ENCODE peak calls at places on chromosomes 11 and 22, in four cellular contexts. One of them, this sample, is unnamed.

GRCh38 chr11:1178201-1178885 is 20.6 kb downstream of the MUC5AC start:
- DNase-seq in mesendoderm: no peak
- DNase-seq in naive thymus-derived CD4-positive, alpha-beta T cell: no peak
- DNase-seq in left ventricle myocardium inferior: peak
- DNase-seq in this sample: no peak

GRCh38 chr11:113615098-113615497 is 91.0 kb downstream of the TMPRSS5 start:
- DNase-seq in left ventricle myocardium inferior: no peak
- DNase-seq in naive thymus-derived CD4-positive, alpha-beta T cell: no peak
- DNase-seq in mesendoderm: peak
- DNase-seq in this sample: no peak

GRCh38 chr11:69280994-69281393 is 13.0 kb upstream of the MYEOV start:
- DNase-seq in left ventricle myocardium inferior: no peak
- DNase-seq in mesendoderm: peak
- DNase-seq in naive thymus-derived CD4-positive, alpha-beta T cell: no peak
- DNase-seq in this sample: no peak

GRCh38 chr22:27930246-27931060 is 11.4 kb upstream of the PITPNB start:
- DNase-seq in naive thymus-derived CD4-positive, alpha-beta T cell: no peak
- DNase-seq in mesendoderm: peak
- DNase-seq in left ventricle myocardium inferior: no peak
- DNase-seq in this sample: no peak

GRCh38 chr11:94149435-94149834 is 20.8 kb downstream of the PANX1 start:
- DNase-seq in left ventricle myocardium inferior: no peak
- DNase-seq in mesendoderm: no peak
- DNase-seq in naive thymus-derived CD4-positive, alpha-beta T cell: no peak
- DNase-seq in this sample: no peak

GRCh38 chr11:41003339-41003992 is 456.0 kb downstream of the LRRC4C start:
- DNase-seq in mesendoderm: no peak
- DNase-seq in left ventricle myocardium inferior: no peak
- DNase-seq in naive thymus-derived CD4-positive, alpha-beta T cell: no peak
- DNase-seq in this sample: no peak

GRCh38 chr11:115334932-115335788 is 169.1 kb downstream of the CADM1 start:
- DNase-seq in left ventricle myocardium inferior: no peak
- DNase-seq in mesendoderm: peak
- DNase-seq in naive thymus-derived CD4-positive, alpha-beta T cell: no peak
- DNase-seq in this sample: no peak

GRCh38 chr11:91921974-91922373 is 302.6 kb upstream of the FAT3 start:
- DNase-seq in naive thymus-derived CD4-positive, alpha-beta T cell: no peak
- DNase-seq in left ventricle myocardium inferior: no peak
- DNase-seq in mesendoderm: no peak
- DNase-seq in this sample: no peak

GRCh38 chr11:11984563-11984962 is 23.9 kb downstream of the DKK3 start:
- DNase-seq in left ventricle myocardium inferior: no peak
- DNase-seq in naive thymus-derived CD4-positive, alpha-beta T cell: no peak
- DNase-seq in mesendoderm: no peak
- DNase-seq in this sample: no peak

GRCh38 chr22:30667092-30667485 is 586 bp downstream of the DUSP18 start:
- DNase-seq in naive thymus-derived CD4-positive, alpha-beta T cell: peak
- DNase-seq in mesendoderm: no peak
- DNase-seq in left ventricle myocardium inferior: no peak
- DNase-seq in this sample: no peak

GRCh38 chr22:46147471-46148267 is 2.7 kb upstream of the PPARA start:
- DNase-seq in naive thymus-derived CD4-positive, alpha-beta T cell: no peak
- DNase-seq in mesendoderm: no peak
- DNase-seq in left ventricle myocardium inferior: peak
- DNase-seq in this sample: no peak

GRCh38 chr22:36741204-36741793 is 34.6 kb downstream of the IFT27 start:
- DNase-seq in mesendoderm: peak
- DNase-seq in naive thymus-derived CD4-positive, alpha-beta T cell: no peak
- DNase-seq in left ventricle myocardium inferior: no peak
- DNase-seq in this sample: no peak

GRCh38 chr11:86735462-86736302 is 63.3 kb upstream of the ME3 start:
- DNase-seq in mesendoderm: no peak
- DNase-seq in naive thymus-derived CD4-positive, alpha-beta T cell: no peak
- DNase-seq in left ventricle myocardium inferior: no peak
- DNase-seq in this sample: no peak

GRCh38 chr11:129973068-129973467 is 29.6 kb downstream of the PRDM10 start:
- DNase-seq in naive thymus-derived CD4-positive, alpha-beta T cell: no peak
- DNase-seq in mesendoderm: peak
- DNase-seq in left ventricle myocardium inferior: no peak
- DNase-seq in this sample: no peak

GRCh38 chr22:28208797-28209196 is 289.7 kb upstream of the PITPNB start:
- DNase-seq in mesendoderm: no peak
- DNase-seq in naive thymus-derived CD4-positive, alpha-beta T cell: no peak
- DNase-seq in left ventricle myocardium inferior: no peak
- DNase-seq in this sample: no peak

GRCh38 chr11:76237914-76238313 is 31.6 kb upstream of the WNT11 start:
- DNase-seq in naive thymus-derived CD4-positive, alpha-beta T cell: no peak
- DNase-seq in mesendoderm: peak
- DNase-seq in left ventricle myocardium inferior: no peak
- DNase-seq in this sample: no peak

GRCh38 chr11:86671386-86672006 is 920 bp downstream of the ME3 start:
- DNase-seq in mesendoderm: no peak
- DNase-seq in naive thymus-derived CD4-positive, alpha-beta T cell: no peak
- DNase-seq in left ventricle myocardium inferior: peak
- DNase-seq in this sample: peak

GRCh38 chr22:24954114-24954463 is 1.6 kb downstream of the KIAA1671 start:
- DNase-seq in left ventricle myocardium inferior: no peak
- DNase-seq in naive thymus-derived CD4-positive, alpha-beta T cell: no peak
- DNase-seq in mesendoderm: peak
- DNase-seq in this sample: no peak

GRCh38 chr11:26806209-26806608 is 84.3 kb upstream of the SLC5A12 start:
- DNase-seq in mesendoderm: no peak
- DNase-seq in naive thymus-derived CD4-positive, alpha-beta T cell: no peak
- DNase-seq in left ventricle myocardium inferior: no peak
- DNase-seq in this sample: no peak

GRCh38 chr11:74325649-74326645 is 14.5 kb upstream of the P4HA3 start:
- DNase-seq in left ventricle myocardium inferior: peak
- DNase-seq in mesendoderm: no peak
- DNase-seq in naive thymus-derived CD4-positive, alpha-beta T cell: no peak
- DNase-seq in this sample: no peak

GRCh38 chr22:23718371-23719165 is 27.8 kb downstream of the RGL4 start:
- DNase-seq in mesendoderm: no peak
- DNase-seq in left ventricle myocardium inferior: no peak
- DNase-seq in naive thymus-derived CD4-positive, alpha-beta T cell: no peak
- DNase-seq in this sample: no peak

GRCh38 chr22:44869196-44869595 is 116.8 kb downstream of the ARHGAP8 start:
- DNase-seq in naive thymus-derived CD4-positive, alpha-beta T cell: no peak
- DNase-seq in left ventricle myocardium inferior: no peak
- DNase-seq in mesendoderm: no peak
- DNase-seq in this sample: no peak

GRCh38 chr22:38110863-38111852 is 674 bp upstream of the BAIAP2L2 start:
- DNase-seq in mesendoderm: no peak
- DNase-seq in naive thymus-derived CD4-positive, alpha-beta T cell: no peak
- DNase-seq in left ventricle myocardium inferior: no peak
- DNase-seq in this sample: no peak

GRCh38 chr11:126061707-126062678 is 673 bp downstream of the CDON start:
- DNase-seq in mesendoderm: peak
- DNase-seq in left ventricle myocardium inferior: peak
- DNase-seq in naive thymus-derived CD4-positive, alpha-beta T cell: no peak
- DNase-seq in this sample: peak

GRCh38 chr11:76786053-76787014 is 3.2 kb downstream of the TSKU start:
- DNase-seq in mesendoderm: no peak
- DNase-seq in left ventricle myocardium inferior: no peak
- DNase-seq in naive thymus-derived CD4-positive, alpha-beta T cell: no peak
- DNase-seq in this sample: no peak

GRCh38 chr11:74371269-74372039 is 26.8 kb downstream of the PGM2L1 start:
- DNase-seq in naive thymus-derived CD4-positive, alpha-beta T cell: no peak
- DNase-seq in mesendoderm: no peak
- DNase-seq in left ventricle myocardium inferior: no peak
- DNase-seq in this sample: no peak

GRCh38 chr11:62615521-62615920 is 2.5 kb downstream of the ROM1 start:
- DNase-seq in naive thymus-derived CD4-positive, alpha-beta T cell: no peak
- DNase-seq in mesendoderm: no peak
- DNase-seq in left ventricle myocardium inferior: no peak
- DNase-seq in this sample: no peak

GRCh38 chr11:62612366-62613274 is at the start of the genes EML3 and ROM1:
- DNase-seq in mesendoderm: peak
- DNase-seq in naive thymus-derived CD4-positive, alpha-beta T cell: peak
- DNase-seq in left ventricle myocardium inferior: peak
- DNase-seq in this sample: peak

GRCh38 chr11:62611705-62612365 is 740 bp downstream of the EML3 start:
- DNase-seq in mesendoderm: peak
- DNase-seq in left ventricle myocardium inferior: peak
- DNase-seq in naive thymus-derived CD4-positive, alpha-beta T cell: no peak
- DNase-seq in this sample: no peak

GRCh38 chr11:62614275-62614674 is 1.2 kb downstream of the ROM1 start:
- DNase-seq in naive thymus-derived CD4-positive, alpha-beta T cell: no peak
- DNase-seq in mesendoderm: peak
- DNase-seq in left ventricle myocardium inferior: no peak
- DNase-seq in this sample: no peak

DNA sequence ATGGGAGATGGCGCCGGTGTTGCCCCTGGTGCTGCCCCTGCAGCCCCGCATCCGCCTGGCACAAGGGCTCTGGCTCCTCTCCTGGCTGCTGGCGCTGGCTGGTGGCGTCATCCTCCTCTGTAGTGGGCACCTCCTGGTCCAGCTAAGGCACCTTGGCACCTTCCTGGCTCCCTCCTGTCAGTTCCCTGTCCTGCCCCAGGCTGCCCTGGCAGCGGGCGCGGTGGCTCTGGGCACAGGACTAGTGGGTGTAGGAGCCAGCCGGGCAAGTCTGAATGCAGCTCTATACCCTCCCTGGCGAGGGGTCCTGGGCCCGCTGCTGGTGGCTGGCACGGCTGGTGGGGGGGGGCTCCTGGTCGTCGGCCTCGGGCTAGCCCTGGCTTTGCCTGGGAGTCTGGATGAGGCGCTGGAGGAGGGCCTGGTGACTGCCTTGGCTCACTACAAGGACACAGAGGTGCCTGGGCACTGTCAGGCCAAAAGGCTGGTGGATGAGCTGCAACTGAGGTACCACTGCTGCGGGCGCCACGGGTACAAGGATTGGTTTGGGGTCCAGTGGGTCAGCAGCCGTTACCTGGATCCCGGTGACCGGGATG is 313 bp downstream of the ROM1 start:
- DNase-seq in mesendoderm: no peak
- DNase-seq in naive thymus-derived CD4-positive, alpha-beta T cell: no peak
- DNase-seq in left ventricle myocardium inferior: no peak
- DNase-seq in this sample: no peak
- H3K4me3 ChIP-seq in mesendoderm: no peak
- H3K4me3 ChIP-seq in naive thymus-derived CD4-positive, alpha-beta T cell: no peak
- H3K4me3 ChIP-seq in left ventricle myocardium inferior: peak
- H3K4me3 ChIP-seq in this sample: no peak

GRCh38 chr22:50299724-50300619 is 7.5 kb downstream of the PLXNB2 start:
- DNase-seq in naive thymus-derived CD4-positive, alpha-beta T cell: no peak
- DNase-seq in mesendoderm: peak
- DNase-seq in left ventricle myocardium inferior: peak
- DNase-seq in this sample: no peak
- H3K4me3 ChIP-seq in naive thymus-derived CD4-positive, alpha-beta T cell: no peak
- H3K4me3 ChIP-seq in mesendoderm: peak
- H3K4me3 ChIP-seq in left ventricle myocardium inferior: peak
- H3K4me3 ChIP-seq in this sample: no peak

GRCh38 chr11:6607190-6607635 is 3.6 kb downstream of the ILK start:
- DNase-seq in left ventricle myocardium inferior: no peak
- DNase-seq in naive thymus-derived CD4-positive, alpha-beta T cell: no peak
- DNase-seq in mesendoderm: no peak
- DNase-seq in this sample: no peak

GRCh38 chr11:6608726-6609501 is 3.1 kb downstream of the TAF10 start:
- DNase-seq in naive thymus-derived CD4-positive, alpha-beta T cell: no peak
- DNase-seq in mesendoderm: no peak
- DNase-seq in left ventricle myocardium inferior: no peak
- DNase-seq in this sample: no peak

GRCh38 chr11:6608011-6608410 is 4.0 kb downstream of the TAF10 start:
- DNase-seq in left ventricle myocardium inferior: no peak
- DNase-seq in mesendoderm: no peak
- DNase-seq in naive thymus-derived CD4-positive, alpha-beta T cell: no peak
- DNase-seq in this sample: no peak

GRCh38 chr11:6604081-6604626 is 580 bp downstream of the ILK start:
- DNase-seq in naive thymus-derived CD4-positive, alpha-beta T cell: peak
- DNase-seq in mesendoderm: peak
- DNase-seq in left ventricle myocardium inferior: no peak
- DNase-seq in this sample: peak

DNA sequence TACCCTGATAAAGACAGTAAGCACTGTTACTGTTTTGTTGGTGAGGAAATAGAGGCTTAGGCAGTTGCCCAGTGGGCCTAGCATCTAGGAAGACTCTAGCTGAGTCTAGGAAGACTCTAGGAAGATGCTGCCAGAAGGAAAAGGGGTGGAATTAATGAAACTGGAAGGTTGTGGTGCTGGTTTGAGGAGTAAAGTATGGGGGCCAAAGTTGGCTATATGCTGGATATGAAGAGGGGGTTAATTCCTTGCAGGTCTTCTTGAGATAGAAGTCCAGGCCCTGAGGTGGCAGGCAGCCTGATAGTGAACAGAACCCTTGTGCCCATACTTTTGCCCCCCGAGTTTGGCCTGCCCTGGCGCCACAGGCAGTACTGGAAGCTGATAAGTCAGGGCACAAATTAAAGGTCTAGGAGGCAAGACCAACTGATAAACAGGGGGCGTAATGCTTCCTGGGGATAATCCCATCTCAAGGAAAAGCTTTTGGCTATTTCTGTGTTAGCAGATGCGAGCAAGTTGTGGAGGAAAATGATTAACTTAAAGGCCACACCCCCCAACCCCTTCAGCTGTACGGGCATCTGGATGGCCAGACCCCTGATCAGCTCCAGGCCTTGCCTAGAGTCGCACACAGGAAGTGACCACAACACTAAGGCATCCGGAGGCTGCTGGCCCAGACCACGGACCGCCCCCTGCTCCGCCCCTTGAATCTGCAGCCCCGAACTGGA is 3.1 kb downstream of the ILK start:
- DNase-seq in left ventricle myocardium inferior: peak
- DNase-seq in mesendoderm: peak
- DNase-seq in naive thymus-derived CD4-positive, alpha-beta T cell: no peak
- DNase-seq in this sample: peak
- H3K4me3 ChIP-seq in left ventricle myocardium inferior: peak
- H3K4me3 ChIP-seq in mesendoderm: no peak
- H3K4me3 ChIP-seq in naive thymus-derived CD4-positive, alpha-beta T cell: no peak
- H3K4me3 ChIP-seq in this sample: no peak

GRCh38 chr11:78205256-78205655 is 16.5 kb downstream of the USP35 start:
- DNase-seq in mesendoderm: no peak
- DNase-seq in left ventricle myocardium inferior: peak
- DNase-seq in naive thymus-derived CD4-positive, alpha-beta T cell: no peak
- DNase-seq in this sample: no peak

GRCh38 chr11:78200553-78200952 is 11.8 kb downstream of the USP35 start:
- DNase-seq in left ventricle myocardium inferior: no peak
- DNase-seq in naive thymus-derived CD4-positive, alpha-beta T cell: no peak
- DNase-seq in mesendoderm: no peak
- DNase-seq in this sample: no peak

GRCh38 chr11:78203184-78203583 is 14.5 kb downstream of the USP35 start:
- DNase-seq in mesendoderm: no peak
- DNase-seq in naive thymus-derived CD4-positive, alpha-beta T cell: peak
- DNase-seq in left ventricle myocardium inferior: no peak
- DNase-seq in this sample: peak

GRCh38 chr11:78201096-78201495 is 12.4 kb downstream of the USP35 start:
- DNase-seq in left ventricle myocardium inferior: no peak
- DNase-seq in mesendoderm: no peak
- DNase-seq in naive thymus-derived CD4-positive, alpha-beta T cell: no peak
- DNase-seq in this sample: no peak

DNA sequence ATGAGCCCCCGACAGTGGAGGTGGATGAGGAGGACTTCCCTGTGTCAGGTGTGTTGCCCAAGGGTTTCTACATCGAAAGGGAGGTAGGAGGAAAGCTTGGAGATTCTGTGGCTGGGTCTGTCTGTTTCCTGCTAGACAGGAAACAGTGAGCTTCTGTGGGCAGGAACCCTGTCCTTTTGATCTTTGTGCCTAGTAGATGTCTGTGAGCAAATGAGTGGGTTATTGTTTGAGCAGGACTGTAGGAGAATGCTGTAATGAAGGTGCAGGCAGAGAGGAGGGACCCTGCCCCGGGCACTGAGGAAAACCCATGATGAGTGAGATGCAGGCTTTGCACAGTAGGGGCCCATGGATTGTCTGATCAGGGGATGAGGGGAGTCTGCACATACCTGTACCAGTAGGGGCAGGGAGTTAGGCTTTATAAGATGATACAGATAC is 14.0 kb downstream of the USP35 start:
- DNase-seq in mesendoderm: no peak
- DNase-seq in naive thymus-derived CD4-positive, alpha-beta T cell: peak
- DNase-seq in left ventricle myocardium inferior: no peak
- DNase-seq in this sample: peak
- H3K4me3 ChIP-seq in mesendoderm: no peak
- H3K4me3 ChIP-seq in naive thymus-derived CD4-positive, alpha-beta T cell: peak
- H3K4me3 ChIP-seq in left ventricle myocardium inferior: no peak
- H3K4me3 ChIP-seq in this sample: peak